ENCODE peak calls at places on chromosomes 11 and 22, in five cellular contexts. Q is uterus; V is CD4-positive, alpha-beta memory T cell; D is A549; K is PC-3. J is an unnamed sample.
A peak's percentile ranks its signal among the peaks of the same experiment; 100 is the strongest.

GRCh38 chr22:28955817-28956216 is 72.4 kb downstream of the ZNRF3 start:
- DNase-seq in K (no peak), D (no peak), Q (no peak), V (peak; percentile 77), J (no peak)

GRCh38 chr22:41431656-41432055 is 14.9 kb downstream of the TOB2 start:
- DNase-seq in D (no peak), Q (no peak), K (no peak), V (no peak), J (no peak)

GRCh38 chr22:49946612-49947295 is 13.8 kb upstream of the PIM3 start:
- DNase-seq in V (no peak), D (no peak), Q (no peak), K (no peak), J (no peak)

GRCh38 chr11:128058580-128059208 is 528.7 kb downstream of the ETS1 start:
- DNase-seq in Q (no peak), V (no peak), D (no peak), K (peak; percentile 39), J (no peak)

GRCh38 chr22:40487663-40488249 is 117.4 kb downstream of the SGSM3 start:
- DNase-seq in V (peak; percentile 40), Q (no peak), D (peak; percentile 28), K (peak; percentile 41), J (no peak)

GRCh38 chr22:30205281-30206115 is 41.1 kb downstream of the LIF start:
- DNase-seq in D (peak; percentile 91), Q (peak; percentile 72), K (peak; percentile 91), V (no peak), J (no peak)

GRCh38 chr11:14423633-14424032 is 64.7 kb upstream of the RRAS2 start:
- DNase-seq in K (peak; percentile 52), V (no peak), D (no peak), Q (no peak), J (no peak)

GRCh38 chr11:72831521-72832300 is 17.5 kb downstream of the ATG16L2 start:
- DNase-seq in K (peak; percentile 76), D (peak; percentile 74), V (peak; percentile 42), Q (peak; percentile 85), J (peak; percentile 68)

DNA sequence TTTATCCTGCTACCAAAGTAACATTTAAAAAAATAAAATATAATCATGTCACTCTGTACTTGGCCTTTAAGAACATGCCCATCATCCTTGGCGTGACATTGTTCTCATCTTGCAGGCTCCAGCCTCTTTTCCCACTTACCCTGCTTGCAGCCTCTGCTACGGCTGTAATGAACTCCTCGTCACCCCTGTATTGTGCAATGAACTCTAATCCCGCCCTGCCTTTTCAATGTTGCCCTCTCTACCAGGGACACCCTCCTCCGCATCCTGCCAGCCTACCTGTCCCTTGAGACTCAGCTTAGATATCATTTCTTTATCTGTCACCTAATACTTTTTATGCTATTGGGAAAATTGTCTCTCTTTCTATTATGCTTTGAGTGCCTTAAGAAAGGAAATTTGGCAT is 12.6 kb upstream of the MMP20 start:
- DNase-seq in D (no peak), K (no peak), V (no peak), Q (no peak), J (no peak)
- H3K27ac ChIP-seq in D (no peak overlapping the region), K (no peak overlapping the region), V (no peak overlapping the region), Q (no peak overlapping the region), J (no peak overlapping the region)

GRCh38 chr22:47901911-47902310 is 1139.5 kb downstream of the TBC1D22A start:
- DNase-seq in Q (no peak), K (no peak), D (no peak), V (no peak), J (no peak)
- H3K9me3 ChIP-seq in Q (no peaks in the 10 kb centered on the region), K (no peaks in the 10 kb centered on the region), D (no peaks in the 10 kb centered on the region), V (no peaks in the 10 kb centered on the region), J (no peaks in the 10 kb centered on the region)

DNA sequence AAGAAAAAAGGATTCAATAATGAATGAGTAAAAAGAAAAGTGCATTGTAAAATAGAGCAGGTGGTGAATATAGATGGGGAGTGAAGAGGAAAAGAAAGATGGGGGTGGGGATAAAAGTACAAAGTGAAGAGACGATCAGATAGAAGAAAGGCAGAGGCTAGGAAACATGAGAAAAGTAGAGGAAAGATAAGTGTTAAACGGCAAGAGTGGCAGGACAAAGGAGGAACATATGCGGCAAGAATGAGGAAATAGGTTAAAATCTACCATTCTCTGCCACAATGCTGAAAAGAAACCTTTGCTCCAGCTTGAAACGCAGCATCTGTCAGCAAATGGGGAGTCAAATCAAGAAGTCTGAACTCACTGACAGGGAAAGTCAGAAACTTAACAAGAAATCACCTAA is 6.8 kb downstream of the FUT4 start:
- DNase-seq in D (no peak), K (no peak), V (no peak), Q (no peak), J (no peak)
- H3K27ac ChIP-seq in D (no peak overlapping the region), K (no peak overlapping the region), V (no peak overlapping the region), Q (no peak overlapping the region), J (no peak overlapping the region)

DNA sequence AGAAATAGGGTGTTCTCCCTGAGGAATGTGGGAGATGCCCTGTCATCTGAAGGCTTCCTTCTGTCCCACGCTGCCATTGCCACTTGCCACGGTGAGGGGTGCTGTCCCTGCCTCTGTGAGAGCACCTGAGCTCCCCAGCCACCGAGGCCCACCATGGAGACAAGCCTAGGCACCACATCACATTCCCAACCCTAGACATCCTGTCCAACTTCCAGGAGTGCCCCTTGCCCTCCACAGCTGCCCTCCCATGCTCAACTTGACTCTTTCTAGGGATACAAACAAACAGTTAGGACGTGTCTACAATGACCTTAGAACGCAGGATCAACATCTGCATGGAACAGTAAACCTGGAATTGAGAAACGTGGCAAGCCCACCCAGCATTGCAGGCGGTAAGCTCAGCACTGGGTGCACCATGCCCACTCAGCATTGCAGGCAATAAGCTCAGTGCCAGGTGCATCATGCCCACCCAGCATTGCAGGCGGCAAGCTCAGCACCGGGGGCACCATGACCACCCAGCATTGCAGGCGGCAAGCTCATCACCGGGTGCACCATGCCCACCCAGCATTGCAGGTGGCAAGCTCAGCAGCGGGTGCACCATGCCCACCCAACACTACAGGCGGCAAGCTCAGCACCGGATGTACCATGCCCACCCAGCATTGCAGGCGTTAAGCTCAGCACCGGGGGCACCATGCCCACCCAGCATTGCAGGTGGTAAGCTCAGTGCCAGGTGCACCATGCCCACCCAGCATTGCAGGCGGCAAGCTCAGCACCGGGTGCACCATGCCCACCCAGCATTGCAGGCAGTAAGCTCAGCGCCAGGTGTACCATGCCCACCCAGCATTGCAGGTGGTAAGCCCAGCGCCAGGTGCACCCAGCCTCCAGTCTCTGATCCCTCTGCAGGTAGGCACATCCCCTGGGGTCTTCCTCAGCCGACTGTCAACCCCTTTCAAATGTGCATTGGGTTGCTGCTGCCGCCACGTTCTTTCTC is 1463.9 kb downstream of the TBC1D22A start:
- DNase-seq in K (no peak), D (no peak), Q (no peak), V (no peak), J (no peak)
- H3K9me3 ChIP-seq in K (no peaks in the 10 kb centered on the region), D (peaks cover under 1% of the 10 kb centered on the region), Q (no peaks in the 10 kb centered on the region), V (no peaks in the 10 kb centered on the region), J (no peaks in the 10 kb centered on the region)

DNA sequence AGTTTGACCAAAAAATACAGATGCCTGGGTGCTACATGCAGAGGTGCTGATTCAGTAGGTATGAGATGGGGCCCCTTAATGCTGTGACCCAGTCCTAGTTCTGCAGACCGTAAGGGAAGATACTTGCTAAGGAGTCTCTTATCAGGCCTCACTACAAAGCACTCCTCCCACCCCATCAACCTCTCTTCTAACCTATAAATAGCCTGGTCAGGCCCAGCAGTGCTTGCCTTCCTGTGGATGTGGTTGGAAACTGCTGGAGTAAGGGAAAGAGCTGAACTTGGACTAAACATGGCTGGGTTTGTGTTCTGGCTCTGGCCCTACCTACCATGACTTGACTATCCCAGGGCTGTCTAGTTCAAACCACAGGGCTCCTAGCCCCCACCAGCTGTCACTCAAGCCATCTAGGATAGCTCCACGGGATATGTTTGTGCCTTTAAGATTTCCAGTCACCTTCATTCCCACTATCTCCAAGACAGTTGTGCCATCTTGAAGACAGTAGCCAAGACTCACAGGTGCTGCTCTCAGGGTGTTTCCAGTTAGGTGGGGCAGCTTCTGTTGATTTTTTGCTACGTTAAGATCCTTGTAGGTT is 9.5 kb upstream of the DKK3 start:
- DNase-seq in Q (peak; percentile 27), D (no peak), V (no peak), K (no peak), J (no peak)
- H3K27ac ChIP-seq in Q (peak overlapping the region; percentile 29), D (no peak overlapping the region), V (no peak overlapping the region), K (no peak overlapping the region), J (no peak overlapping the region)

DNA sequence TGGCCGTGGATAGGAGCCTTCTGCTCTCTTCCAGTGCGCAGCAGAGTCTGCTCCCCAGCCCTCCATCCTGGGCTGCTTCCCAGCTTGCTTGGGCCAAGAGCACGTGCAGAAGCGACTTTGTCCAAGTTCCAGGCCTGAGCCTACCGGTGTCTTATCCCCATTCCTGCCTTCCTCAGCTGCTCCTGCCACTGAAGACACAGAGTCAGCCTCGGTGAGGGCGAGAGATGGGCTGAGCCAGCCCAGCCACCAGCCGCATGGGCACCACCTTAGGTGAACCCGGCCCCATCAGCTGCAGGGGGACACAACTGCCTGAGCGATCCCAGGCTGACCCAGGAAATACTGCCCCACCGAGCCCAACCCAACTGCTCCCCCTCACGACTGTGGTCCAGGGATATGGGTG is 847.8 kb downstream of the TBC1D22A start:
- DNase-seq in D (no peak), V (no peak), Q (no peak), K (no peak), J (no peak)
- H3K9me3 ChIP-seq in D (no peaks in the 10 kb centered on the region), V (no peaks in the 10 kb centered on the region), Q (no peaks in the 10 kb centered on the region), K (no peaks in the 10 kb centered on the region), J (no peaks in the 10 kb centered on the region)